ENCODE peak calls at places on chromosomes 2 and 18, in nine cellular contexts. K is HCT116, N is H1, I is GM23338, W is stomach, Q is HepG2, C is GM12891, S is K562, U is transverse colon. F is an unnamed sample.

GRCh38 chr2:234823877-234824376 is 127.9 kb upstream of the SH3BP4 start:
- DNase-seq in W (no peak), U (no peak), N (no peak), S (no peak), C (no peak), Q (peak; percentile 80), K (no peak), I (no peak), F (no peak)

GRCh38 chr18:212780-213179 is 54.4 kb downstream of the USP14 start:
- DNase-seq in U (no peak), I (no peak), N (no peak), C (no peak), K (no peak), Q (no peak), S (peak; percentile 31), W (no peak), F (no peak)

GRCh38 chr2:190216829-190217228 is 102.8 kb downstream of the HIBCH start:
- DNase-seq in W (peak; percentile 40), N (peak; percentile 29), I (peak; percentile 74), S (peak; percentile 12), C (no peak), Q (peak; percentile 35), U (peak; percentile 33), K (no peak), F (no peak)

GRCh38 chr18:3593904-3594759 is 144.2 kb downstream of the TGIF1 start:
- DNase-seq in K (peak; percentile 95), S (peak; percentile 82), W (peak; percentile 90), Q (peak; percentile 96), U (peak; percentile 92), N (peak; percentile 77), C (peak; percentile 41), I (peak; percentile 86), F (peak; percentile 92)

GRCh38 chr2:168478206-168478605 is 22.1 kb downstream of the CERS6 start:
- DNase-seq in N (no peak), U (no peak), C (no peak), S (no peak), I (peak; percentile 46), W (no peak), Q (peak; percentile 84), K (no peak), F (no peak)

GRCh38 chr18:62979900-62980299 is 264.6 kb downstream of the PHLPP1 start:
- DNase-seq in C (no peak), N (no peak), W (no peak), K (no peak), U (no peak), Q (no peak), I (peak; percentile 22), S (no peak), F (peak; percentile 19)

GRCh38 chr18:69727912-69728572 is 219.6 kb downstream of the CD226 start:
- DNase-seq in K (no peak), N (no peak), S (no peak), C (no peak), U (no peak), I (peak; percentile 10), Q (no peak), W (no peak), F (no peak)

GRCh38 chr2:64860321-64860751 is 128.9 kb upstream of the SLC1A4 start:
- DNase-seq in Q (no peak), K (no peak), N (no peak), W (peak; percentile 25), I (no peak), U (peak; percentile 27), C (peak; percentile 42), S (no peak), F (peak; percentile 87)

GRCh38 chr2:42913280-42913878 is 121.0 kb upstream of the HAAO start:
- DNase-seq in C (no peak), Q (no peak), S (no peak), W (no peak), I (no peak), K (no peak), U (no peak), N (no peak), F (no peak)

GRCh38 chr2:71494523-71495155 is 41.3 kb downstream of the DYSF start:
- DNase-seq in Q (no peak), N (no peak), I (no peak), C (no peak), W (no peak), K (peak; percentile 89), U (no peak), S (no peak), F (peak; percentile 57)

GRCh38 chr2:226030369-226031077 is 631.0 kb downstream of the NYAP2 start:
- DNase-seq in K (peak; percentile 47), Q (peak; percentile 9), S (no peak), U (no peak), I (peak; percentile 31), C (no peak), W (no peak), N (no peak), F (no peak)

GRCh38 chr18:26468931-26469340 is 79.4 kb downstream of the KCTD1 start:
- DNase-seq in S (peak; percentile 60), I (peak; percentile 84), W (no peak), Q (peak; percentile 36), U (peak; percentile 20), N (no peak), K (no peak), C (peak; percentile 28), F (no peak)

GRCh38 chr2:53422979-53423378 is 344.6 kb upstream of the CHAC2 start:
- DNase-seq in W (peak; percentile 38), U (peak; percentile 22), N (peak; percentile 27), I (peak; percentile 77), Q (peak; percentile 50), K (peak; percentile 44), C (peak; percentile 15), S (no peak), F (no peak)

GRCh38 chr2:9554841-9555337 is 741 bp downstream of the ADAM17 start:
- DNase-seq in S (no peak), W (no peak), K (no peak), I (peak; percentile 67), Q (peak; percentile 29), U (peak; percentile 31), C (no peak), N (no peak), F (no peak)

GRCh38 chr18:78479443-78479842 is 500.2 kb upstream of the SALL3 start:
- DNase-seq in I (no peak), N (no peak), W (no peak), K (no peak), U (no peak), C (no peak), S (no peak), Q (no peak), F (no peak)

GRCh38 chr18:60347526-60348045 is 25.0 kb downstream of the MC4R start:
- DNase-seq in K (no peak), I (no peak), W (no peak), S (no peak), C (no peak), U (no peak), N (no peak), Q (no peak), F (no peak)

GRCh38 chr2:28761420-28761819 is 9.8 kb downstream of the PPP1CB start:
- DNase-seq in Q (no peak), W (no peak), S (no peak), N (no peak), I (no peak), K (no peak), C (no peak), U (no peak), F (no peak)

GRCh38 chr2:175010848-175011254 is 5.7 kb upstream of the CHN1 start:
- DNase-seq in C (no peak), S (no peak), Q (no peak), U (no peak), N (no peak), K (no peak), W (no peak), I (no peak), F (no peak)

GRCh38 chr2:240922234-240922981 is 16.3 kb downstream of the CROCC2 start:
- DNase-seq in S (no peak), W (peak; percentile 8), C (no peak), K (no peak), I (no peak), N (no peak), Q (no peak), U (peak; percentile 5), F (peak; percentile 47)

GRCh38 chr18:68796936-68797690 is 767 bp upstream of the CCDC102B start:
- DNase-seq in S (no peak), Q (no peak), W (no peak), K (no peak), C (no peak), I (peak; percentile 1), N (no peak), U (no peak), F (no peak)

DNA sequence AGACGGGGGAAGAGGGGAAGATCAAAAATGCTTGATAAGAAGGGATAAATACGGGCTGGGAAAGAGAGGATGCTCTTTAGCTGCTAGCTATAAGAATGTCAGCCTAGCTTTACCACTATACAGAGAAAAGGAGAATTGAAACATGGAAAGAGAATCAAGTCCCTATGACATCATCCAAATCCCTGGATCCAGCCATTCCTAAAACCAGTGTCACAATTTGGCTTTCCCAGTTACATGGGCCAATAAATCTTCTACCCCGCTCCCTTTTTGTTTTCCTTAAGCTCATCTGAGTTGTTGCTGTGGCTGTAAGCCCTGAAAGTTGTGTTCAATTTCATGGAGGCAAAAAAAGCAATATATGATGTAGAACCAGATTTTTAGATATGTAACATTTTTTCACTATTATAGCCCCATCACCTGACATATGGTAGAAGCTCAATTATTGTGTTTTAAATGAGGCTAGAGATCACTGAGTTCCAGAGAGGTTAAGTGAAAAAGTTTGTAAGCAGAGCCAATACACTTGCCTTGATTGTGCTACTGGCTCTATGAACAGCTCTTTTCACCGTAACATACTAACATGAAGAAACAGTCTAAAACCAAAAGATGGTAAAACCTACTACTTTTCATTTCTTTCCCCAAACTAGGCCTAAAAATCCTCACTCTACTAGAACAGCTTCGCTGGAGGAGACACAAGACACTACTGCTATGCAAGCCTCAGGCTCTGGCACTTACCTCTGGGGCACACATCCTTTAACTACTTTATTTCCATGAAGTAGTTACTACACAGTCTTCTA is 4.3 kb downstream of the HNRNPLL start:
- DNase-seq in N (no peak), I (peak; percentile 15), U (no peak), K (no peak), Q (no peak), S (no peak), C (no peak), W (no peak), F (no peak)
- TF ChIP-seq POLR2AphosphoS5 in N (no peak), I (no peak), U (peak; percentile 7), K (no peak), Q (no peak), S (peak; percentile 24), C (no peak), W (no peak), F (no peak)

GRCh38 chr18:34196231-34196630 is 28.5 kb downstream of the NOL4 start:
- DNase-seq in U (no peak), Q (no peak), I (no peak), S (no peak), C (no peak), N (no peak), K (no peak), W (no peak), F (no peak)
- TF ChIP-seq POLR2AphosphoS5 in U (no peak), Q (no peak), I (no peak), S (no peak), C (no peak), N (no peak), K (no peak), W (no peak), F (no peak)

GRCh38 chr2:197310271-197310939 is at the start of gene ANKRD44:
- DNase-seq in C (peak; percentile 78), U (peak; percentile 90), I (peak; percentile 83), N (peak; percentile 33), S (peak; percentile 58), K (peak; percentile 31), Q (peak; percentile 47), W (peak; percentile 89), F (peak; percentile 99)
- TF ChIP-seq POLR2AphosphoS5 in C (no peak), U (peak; percentile 83), I (no peak), N (no peak), S (no peak), K (peak; percentile 44), Q (no peak), W (peak; percentile 38), F (peak; percentile 97)

GRCh38 chr2:164314148-164314547 is 307.1 kb downstream of the GRB14 start:
- DNase-seq in C (no peak), S (no peak), I (no peak), Q (no peak), U (no peak), W (no peak), K (no peak), N (no peak), F (no peak)
- TF ChIP-seq POLR2AphosphoS5 in C (no peak), S (no peak), I (no peak), Q (no peak), U (no peak), W (no peak), K (no peak), N (no peak), F (no peak)

F was measured in spleen.